ENCODE peak calls at places on chromosomes 13 and 19, in seven cellular contexts. Z is GM12878, T is H1, S is K562, H is HepG2, A is A549, K is SK-N-SH. B is an unnamed sample.

GRCh38 chr19:51688665-51689571 is 4.2 kb upstream of the SPACA6 start:
- DNase-seq in S (peak), H (peak), K (peak), A (peak), T (no peak), Z (no peak), B (peak)

GRCh38 chr19:7699422-7700127 is 2.4 kb downstream of the FCER2 start:
- DNase-seq in A (no peak), Z (peak), T (no peak), S (peak), K (no peak), H (no peak), B (no peak)

GRCh38 chr13:82947121-82948077 is 934.9 kb downstream of the SLITRK1 start:
- DNase-seq in Z (no peak), A (no peak), H (no peak), K (no peak), T (no peak), S (no peak), B (peak)

GRCh38 chr13:45943965-45944364 is 92.4 kb upstream of the SIAH3 start:
- DNase-seq in A (no peak), H (no peak), Z (no peak), T (no peak), S (no peak), K (no peak), B (peak)

GRCh38 chr13:65913173-65913572 is 1317.0 kb downstream of the PCDH9 start:
- DNase-seq in K (no peak), A (no peak), T (no peak), S (no peak), H (no peak), Z (no peak), B (peak)

GRCh38 chr13:29428992-29429315 is 166.5 kb downstream of the SLC7A1 start:
- DNase-seq in S (no peak), A (no peak), H (no peak), Z (no peak), T (no peak), K (no peak), B (no peak)

GRCh38 chr19:55305983-55306562 is 19.1 kb downstream of the TMEM150B start:
- DNase-seq in S (no peak), T (no peak), K (no peak), A (no peak), H (no peak), Z (no peak), B (no peak)

GRCh38 chr19:16200776-16201391 is 3.2 kb downstream of the AP1M1 start:
- DNase-seq in A (no peak), Z (no peak), T (no peak), K (no peak), H (no peak), S (no peak), B (no peak)

GRCh38 chr19:35940839-35941238 is 4.7 kb downstream of the LRFN3 start:
- DNase-seq in A (no peak), T (no peak), K (no peak), Z (no peak), S (no peak), H (no peak), B (no peak)

GRCh38 chr13:105991622-105992254 is 543.7 kb downstream of the EFNB2 start:
- DNase-seq in K (no peak), Z (no peak), A (no peak), T (no peak), H (no peak), S (no peak), B (peak)

GRCh38 chr19:7852851-7853759 is 21.1 kb downstream of the PRR36 start:
- DNase-seq in A (peak), K (peak), T (no peak), Z (no peak), H (peak), S (peak), B (peak)

GRCh38 chr13:50357586-50358118 is 342.4 kb downstream of the KCNRG start:
- DNase-seq in S (peak), A (no peak), Z (no peak), H (no peak), K (no peak), T (no peak), B (peak)

GRCh38 chr19:13597625-13598024 is 91.3 kb upstream of the CACNA1A start:
- DNase-seq in K (peak), A (peak), Z (peak), H (peak), S (peak), T (no peak), B (peak)

GRCh38 chr13:93270769-93271753 is 44.5 kb downstream of the GPC6 start:
- DNase-seq in S (no peak), H (peak), A (no peak), Z (no peak), K (peak), T (no peak), B (peak)

GRCh38 chr19:6481541-6482342 is at the start of gene DENND1C:
- DNase-seq in S (peak), T (no peak), H (peak), A (no peak), Z (peak), K (peak), B (no peak)

GRCh38 chr19:676343-677105 is at the start of gene FSTL3:
- DNase-seq in S (no peak), Z (no peak), H (no peak), A (peak), T (no peak), K (no peak), B (no peak)

GRCh38 chr19:17021793-17022590 is 4.6 kb downstream of the CPAMD8 start:
- DNase-seq in T (no peak), Z (no peak), S (no peak), K (no peak), H (peak), A (no peak), B (peak)

GRCh38 chr19:40006273-40006691 is 9.4 kb downstream of the ZNF546 start:
- DNase-seq in A (peak), T (no peak), K (no peak), H (no peak), Z (no peak), S (peak), B (peak)

GRCh38 chr13:45167611-45168554 is 33.0 kb downstream of the KCTD4 start:
- DNase-seq in Z (no peak), S (peak), T (no peak), A (peak), K (no peak), H (no peak), B (no peak)

GRCh38 chr13:98370806-98371553 is 193.9 kb upstream of the RNF113B start:
- DNase-seq in Z (no peak), S (no peak), T (no peak), H (no peak), K (no peak), A (no peak), B (peak)

GRCh38 chr13:33971305-33971819 is 153.4 kb downstream of the RFC3 start:
- DNase-seq in Z (no peak), A (no peak), S (no peak), K (no peak), H (no peak), T (no peak), B (no peak)

GRCh38 chr19:9914315-9915207 is 21.8 kb downstream of the OLFM2 start:
- DNase-seq in H (peak), A (peak), T (no peak), Z (no peak), S (peak), K (peak), B (peak)

GRCh38 chr13:99311748-99312492 is 4.7 kb upstream of the GPR183 start:
- DNase-seq in A (no peak), S (no peak), K (peak), H (no peak), T (no peak), Z (no peak), B (no peak)

GRCh38 chr13:59834801-59835200 is 328.9 kb downstream of the DIAPH3 start:
- DNase-seq in A (no peak), K (no peak), H (no peak), T (no peak), S (no peak), Z (no peak), B (peak)

GRCh38 chr13:48778551-48779088 is 124.9 kb downstream of the CYSLTR2 start:
- DNase-seq in T (no peak), H (no peak), Z (no peak), S (no peak), K (no peak), A (no peak), B (no peak)

GRCh38 chr13:99981115-99982020 is at the start of gene ZIC2:
- DNase-seq in S (peak), T (no peak), H (no peak), K (peak), A (no peak), Z (no peak), B (no peak)

GRCh38 chr19:17504456-17504855 is 7.0 kb upstream of the PGLS start:
- DNase-seq in Z (no peak), S (no peak), A (no peak), K (no peak), T (no peak), H (no peak), B (no peak)

GRCh38 chr13:38814331-38814730 is 127.5 kb downstream of the FREM2 start:
- DNase-seq in T (no peak), A (no peak), S (no peak), K (no peak), H (no peak), Z (no peak), B (no peak)

GRCh38 chr13:62360609-62361008 is 945.0 kb upstream of the PCDH20 start:
- DNase-seq in S (no peak), A (no peak), Z (no peak), K (peak), T (no peak), H (no peak), B (no peak)

GRCh38 chr19:24033962-24034342 is 53.0 kb upstream of the ZNF254 start:
- DNase-seq in H (peak), Z (no peak), S (peak), A (peak), T (no peak), K (peak), B (peak)

GRCh38 chr13:100608906-100609305 is 20.3 kb upstream of the GGACT start:
- DNase-seq in T (no peak), H (no peak), S (peak), K (no peak), Z (peak), A (no peak), B (no peak)

GRCh38 chr13:31870511-31870910 is 131.2 kb downstream of the RXFP2 start:
- DNase-seq in A (no peak), T (no peak), Z (no peak), K (no peak), H (no peak), S (no peak), B (no peak)

GRCh38 chr13:110250258-110250891 is 56.6 kb downstream of the COL4A1 start:
- DNase-seq in T (no peak), K (no peak), H (no peak), A (no peak), S (no peak), Z (no peak), B (peak)
- TF ChIP-seq RFX5 in T (no peak), K (no peak), H (no peak), A (no peak), S (no peak), Z (no peak), B (no peak)

DNA sequence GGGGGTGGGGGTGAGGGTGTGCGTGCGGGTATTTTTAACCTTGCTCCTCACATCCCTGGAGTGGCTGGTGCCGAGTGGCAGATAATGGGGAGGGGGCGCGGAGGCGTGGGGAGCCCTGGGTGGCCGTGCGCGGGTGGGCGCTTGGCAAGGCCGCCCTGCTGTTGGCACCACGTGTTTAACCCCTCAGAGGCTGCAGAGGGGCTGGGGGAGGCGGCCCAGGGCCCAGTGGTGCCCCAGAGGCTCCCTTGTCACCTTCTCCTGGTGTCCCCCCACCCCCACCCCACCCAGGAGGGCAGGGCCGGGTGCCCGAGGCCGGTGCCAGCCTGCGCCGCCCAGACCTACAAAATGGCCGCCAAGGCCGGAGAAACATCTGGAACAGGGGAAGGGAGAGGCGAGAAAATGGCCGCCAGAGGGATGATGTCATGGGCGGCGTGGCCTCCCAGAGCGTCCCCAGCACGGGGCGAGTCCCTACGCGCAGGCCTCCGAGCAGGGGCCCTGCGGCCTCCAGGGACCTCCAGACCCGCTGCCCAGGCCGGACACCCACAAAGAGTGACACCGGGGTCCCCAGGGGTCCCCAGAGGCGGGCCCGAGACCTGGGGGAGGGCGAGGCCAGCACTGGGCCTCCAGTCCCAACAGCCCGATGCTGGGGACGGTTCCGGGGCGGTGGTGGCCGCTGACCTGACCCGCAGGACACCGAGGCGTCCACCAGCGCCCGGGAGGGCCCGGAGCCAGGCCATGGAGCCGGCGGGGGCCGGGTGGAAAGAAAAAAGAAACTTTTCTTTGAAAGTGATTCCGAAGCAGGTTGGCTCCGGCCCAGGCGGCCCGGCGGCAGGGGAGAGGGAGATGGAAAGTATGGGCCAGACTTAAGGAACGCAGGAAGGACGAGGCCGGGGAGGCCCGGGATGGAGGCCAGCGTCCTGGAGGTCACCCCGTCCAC is 38.2 kb downstream of the NFIC start:
- DNase-seq in A (no peak), T (no peak), H (no peak), K (peak), S (no peak), Z (no peak), B (peak)
- TF ChIP-seq RFX5 in A (no peak), T (no peak), H (no peak), K (no peak), S (no peak), Z (no peak), B (no peak)

GRCh38 chr19:4594199-4594598 is 34.7 kb upstream of the SEMA6B start:
- DNase-seq in H (no peak), K (no peak), T (no peak), S (no peak), A (no peak), Z (no peak), B (peak)
- TF ChIP-seq RFX5 in H (no peak), K (no peak), T (no peak), S (no peak), A (no peak), Z (no peak), B (no peak)

GRCh38 chr19:45395524-45396388 is 9.1 kb downstream of the PPP1R13L start:
- DNase-seq in Z (no peak), S (no peak), A (no peak), K (no peak), H (no peak), T (no peak), B (no peak)

GRCh38 chr19:45385392-45386221 is 15.2 kb upstream of the ERCC2 start:
- DNase-seq in H (no peak), S (no peak), K (peak), A (no peak), T (no peak), Z (no peak), B (no peak)

GRCh38 chr19:45391871-45392665 is 12.8 kb downstream of the PPP1R13L start:
- DNase-seq in A (no peak), T (no peak), K (no peak), Z (no peak), S (no peak), H (no peak), B (no peak)

GRCh38 chr19:45396389-45397260 is 8.2 kb downstream of the PPP1R13L start:
- DNase-seq in S (no peak), A (no peak), H (no peak), T (no peak), Z (no peak), K (no peak), B (no peak)

DNA sequence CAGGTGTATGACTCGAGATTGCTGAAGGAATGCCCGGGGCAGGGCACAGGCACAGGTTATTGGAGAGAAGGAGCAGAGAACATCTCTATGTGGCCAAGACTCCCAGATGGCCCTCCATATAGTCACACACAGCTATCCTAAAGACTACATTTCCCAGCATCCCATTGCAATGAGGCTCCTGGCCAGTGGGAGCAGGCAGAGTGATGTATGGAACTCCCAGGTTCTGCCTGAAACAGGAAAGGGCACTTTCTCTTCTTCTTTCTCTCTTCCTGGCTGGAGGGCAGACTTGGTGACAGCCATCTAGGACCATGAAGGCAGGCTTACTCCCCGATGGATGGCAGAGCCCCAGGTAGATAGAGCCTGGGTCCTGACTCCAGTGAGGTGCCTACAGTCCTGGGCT is 13.5 kb downstream of the PPP1R13L start:
- DNase-seq in Z (no peak), S (peak), A (no peak), K (peak), H (peak), T (no peak), B (peak)
- TF ChIP-seq RFX5 in Z (no peak), S (no peak), A (no peak), K (no peak), H (no peak), T (no peak), B (no peak)